ENCODE peak calls at places on chromosomes 6 and 20, in five cellular contexts. N, Y, B, Q and W are unnamed samples.
A peak's percentile ranks its signal among the peaks of the same experiment; 100 is the strongest.

GRCh38 chr20:46715292-46715756 is 5.9 kb downstream of the SLC2A10 start:
- DNase-seq in N (peak; percentile 80), Y (no peak), B (peak; percentile 92), Q (peak; percentile 92), W (peak; percentile 69)

GRCh38 chr20:18805881-18806280 is 7.7 kb upstream of the SCP2D1 start:
- DNase-seq in N (peak; percentile 41), Y (no peak), B (peak; percentile 29), Q (peak; percentile 17), W (no peak)

GRCh38 chr6:126180585-126180984 is 159.3 kb upstream of the CENPW start:
- DNase-seq in N (peak; percentile 96), Y (no peak), B (peak; percentile 74), Q (peak; percentile 49), W (no peak)

GRCh38 chr6:137076277-137077068 is 31.7 kb upstream of the IL20RA start:
- DNase-seq in N (peak; percentile 50), Y (peak; percentile 11), B (peak; percentile 62), Q (peak; percentile 92), W (peak; percentile 89)

GRCh38 chr20:62403331-62403730 is 3.8 kb downstream of the CABLES2 start:
- DNase-seq in N (no peak), Y (no peak), B (no peak), Q (no peak), W (no peak)

GRCh38 chr6:15320683-15321082 is 74.8 kb downstream of the JARID2 start:
- DNase-seq in N (peak; percentile 54), Y (no peak), B (peak; percentile 47), Q (no peak), W (no peak)

GRCh38 chr6:151763938-151764680 is 43.4 kb upstream of the ESR1 start:
- DNase-seq in N (peak; percentile 73), Y (peak; percentile 68), B (peak; percentile 66), Q (peak; percentile 96), W (peak; percentile 98)

GRCh38 chr20:32333181-32333987 is 24.7 kb upstream of the ASXL1 start:
- DNase-seq in N (no peak), Y (no peak), B (no peak), Q (no peak), W (no peak)

GRCh38 chr6:124683507-124683906 is 278.7 kb upstream of the RNF217 start:
- DNase-seq in N (no peak), Y (peak; percentile 42), B (no peak), Q (peak; percentile 3), W (peak; percentile 65)

GRCh38 chr6:17015551-17016381 is 86.1 kb upstream of the STMND1 start:
- DNase-seq in N (no peak), Y (no peak), B (no peak), Q (peak; percentile 2), W (peak; percentile 39)

GRCh38 chr20:40262219-40262618 is 426.8 kb downstream of the MAFB start:
- DNase-seq in N (no peak), Y (no peak), B (peak; percentile 24), Q (no peak), W (no peak)

GRCh38 chr20:4041748-4042411 is 26.5 kb upstream of the RNF24 start:
- DNase-seq in N (peak; percentile 89), Y (no peak), B (peak; percentile 70), Q (peak; percentile 87), W (no peak)

GRCh38 chr6:108697646-108698161 is 137.0 kb downstream of the FOXO3 start:
- DNase-seq in N (no peak), Y (no peak), B (no peak), Q (no peak), W (no peak)

GRCh38 chr6:140178550-140179334 is 804.3 kb upstream of the CITED2 start:
- DNase-seq in N (peak; percentile 81), Y (no peak), B (no peak), Q (no peak), W (no peak)

GRCh38 chr20:40920291-40920690 is 108.3 kb upstream of the TOP1 start:
- DNase-seq in N (no peak), Y (no peak), B (no peak), Q (no peak), W (no peak)

GRCh38 chr6:132887204-132887603 is 72.8 kb downstream of the RPS12 start:
- DNase-seq in N (no peak), Y (no peak), B (no peak), Q (no peak), W (no peak)

GRCh38 chr6:81863123-81863522 is 110.6 kb upstream of the TENT5A start:
- DNase-seq in N (no peak), Y (peak; percentile 6), B (no peak), Q (peak; percentile 18), W (no peak)

GRCh38 chr20:53922901-53923314 is 147.5 kb downstream of the BCAS1 start:
- DNase-seq in N (no peak), Y (no peak), B (no peak), Q (no peak), W (no peak)

GRCh38 chr6:142071981-142072380 is 60.7 kb upstream of the GJE1 start:
- DNase-seq in N (no peak), Y (no peak), B (no peak), Q (peak; percentile 59), W (peak; percentile 73)

GRCh38 chr20:31652917-31653385 is 15.2 kb downstream of the COX4I2 start:
- DNase-seq in N (peak; percentile 43), Y (no peak), B (no peak), Q (no peak), W (no peak)

GRCh38 chr6:87926687-87927086 is 121.0 kb upstream of the SPACA1 start:
- DNase-seq in N (no peak), Y (no peak), B (no peak), Q (no peak), W (no peak)

GRCh38 chr6:68718379-68719073 is 83.4 kb downstream of the ADGRB3 start:
- DNase-seq in N (no peak), Y (no peak), B (peak; percentile 59), Q (no peak), W (no peak)

GRCh38 chr6:100229512-100229911 is 235.2 kb downstream of the SIM1 start:
- DNase-seq in N (no peak), Y (no peak), B (no peak), Q (no peak), W (no peak)

GRCh38 chr6:135084916-135085269 is 30.3 kb upstream of the HBS1L start:
- DNase-seq in N (no peak), Y (no peak), B (no peak), Q (no peak), W (no peak)

GRCh38 chr20:13221673-13222318 is 722 bp downstream of the ISM1 start:
- DNase-seq in N (peak; percentile 43), Y (peak; percentile 72), B (peak; percentile 59), Q (peak; percentile 90), W (peak; percentile 75)

GRCh38 chr6:146100776-146101175 is 71.9 kb downstream of the GRM1 start:
- DNase-seq in N (no peak), Y (no peak), B (no peak), Q (no peak), W (no peak)

GRCh38 chr20:57627972-57628650 is 7.9 kb upstream of the ZBP1 start:
- DNase-seq in N (peak; percentile 41), Y (no peak), B (no peak), Q (no peak), W (no peak)

GRCh38 chr20:45991616-45992015 is 17.1 kb upstream of the MMP9 start:
- DNase-seq in N (no peak), Y (no peak), B (no peak), Q (no peak), W (no peak)

GRCh38 chr6:130978660-130979396 is 84.2 kb downstream of the EPB41L2 start:
- DNase-seq in N (no peak), Y (no peak), B (peak; percentile 44), Q (no peak), W (no peak)

GRCh38 chr6:41549673-41550072 is 3.5 kb downstream of the FOXP4 start:
- DNase-seq in N (no peak), Y (no peak), B (no peak), Q (no peak), W (no peak)

GRCh38 chr6:41546866-41547798 is 951 bp downstream of the FOXP4 start:
- DNase-seq in N (peak; percentile 30), Y (peak; percentile 40), B (peak; percentile 54), Q (peak; percentile 75), W (no peak)

GRCh38 chr6:41548098-41548840 is 2.1 kb downstream of the FOXP4 start:
- DNase-seq in N (no peak), Y (no peak), B (no peak), Q (no peak), W (no peak)

GRCh38 chr6:41547799-41548097 is 1.6 kb downstream of the FOXP4 start:
- DNase-seq in N (no peak), Y (no peak), B (no peak), Q (no peak), W (no peak)

GRCh38 chr6:41548841-41549642 is 2.9 kb downstream of the FOXP4 start:
- DNase-seq in N (no peak), Y (no peak), B (no peak), Q (peak; percentile 66), W (peak; percentile 73)
- H2AK5ac ChIP-seq in N (no peak overlapping the region), Y (peak overlapping the region; percentile 23), B (no peak overlapping the region), Q (no peak overlapping the region), W (no peak overlapping the region)

GRCh38 chr6:53065266-53066058 is at the start of gene FBXO9:
- DNase-seq in N (no peak), Y (peak; percentile 79), B (peak; percentile 52), Q (peak; percentile 46), W (peak; percentile 72)

GRCh38 chr6:53067307-53067706 is 2.1 kb downstream of the FBXO9 start:
- DNase-seq in N (peak; percentile 25), Y (no peak), B (peak; percentile 5), Q (no peak), W (no peak)

GRCh38 chr6:53066874-53067273 is 1.7 kb downstream of the FBXO9 start:
- DNase-seq in N (no peak), Y (no peak), B (no peak), Q (no peak), W (no peak)

GRCh38 chr6:53064726-53065265 is 408 bp upstream of the FBXO9 start:
- DNase-seq in N (peak; percentile 97), Y (peak; percentile 90), B (peak; percentile 98), Q (peak; percentile 99), W (peak; percentile 97)

GRCh38 chr6:53066059-53066406 is 829 bp downstream of the FBXO9 start:
- DNase-seq in N (peak; percentile 28), Y (no peak), B (peak; percentile 63), Q (peak; percentile 47), W (no peak)
- H3K4ac ChIP-seq in N (peak overlapping the region; percentile 66), Y (no peak overlapping the region), B (peak overlapping the region; percentile 62), Q (no peak overlapping the region), W (no peak overlapping the region)

DNA sequence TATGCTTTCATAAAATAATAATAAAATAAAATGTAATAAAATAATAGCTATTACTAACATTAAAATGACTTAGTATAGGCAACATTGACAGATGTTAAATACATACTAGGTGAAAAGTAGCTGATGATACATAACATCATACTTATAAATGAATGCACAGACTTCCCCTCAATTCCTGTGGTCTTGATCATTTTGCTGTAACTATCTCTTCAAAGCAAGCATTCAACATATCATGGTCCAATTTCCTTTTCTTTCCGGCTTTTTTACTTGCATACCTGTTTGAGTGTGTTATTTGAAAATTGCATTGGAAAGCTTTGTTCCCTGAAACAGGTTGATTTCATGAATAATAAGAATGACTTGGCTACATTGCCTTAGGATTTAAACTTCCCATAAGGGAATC is 309.3 kb downstream of the HDGFL1 start:
- DNase-seq in N (peak; percentile 15), Y (no peak), B (no peak), Q (no peak), W (no peak)
- H3K4me2 ChIP-seq in N (no peak overlapping the region), Y (no peak overlapping the region), B (no peak overlapping the region), Q (no peak overlapping the region), W (peak overlapping the region; percentile 27)

DNA sequence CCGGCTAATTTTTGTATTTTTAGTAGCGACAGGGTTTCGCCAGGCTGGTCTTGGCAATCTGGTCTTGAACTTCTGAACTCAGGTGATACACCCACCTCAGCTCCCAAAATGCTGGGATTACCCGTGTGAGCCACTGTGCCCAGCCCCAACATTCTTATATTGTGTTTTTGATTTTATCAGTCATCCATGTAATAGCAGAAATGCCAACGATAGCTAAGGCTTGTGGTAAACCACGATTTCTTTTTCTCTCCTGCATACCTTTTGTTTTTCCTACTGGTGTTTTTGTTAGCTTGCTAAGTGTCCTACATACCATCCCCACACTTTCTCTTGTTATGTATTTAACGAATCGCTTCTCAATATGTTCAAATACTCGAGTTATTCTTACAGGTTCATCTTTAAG is 12.1 kb downstream of the PHACTR2 start:
- DNase-seq in N (no peak), Y (no peak), B (no peak), Q (no peak), W (no peak)
- H2AK5ac ChIP-seq in N (no peak overlapping the region), Y (no peak overlapping the region), B (peak overlapping the region; percentile 82), Q (no peak overlapping the region), W (no peak overlapping the region)